ENCODE peak calls at places on chromosomes 4 and X, in eight cellular contexts. M is uterus; X is CD8-positive, alpha-beta T cell; C is transverse colon; O is RWPE1; G is BJ; F is endothelial cell of umbilical vein; K is dorsolateral prefrontal cortex. N is an unnamed sample.

GRCh38 chr4:1058198-1058996 is 47.0 kb downstream of the FGFRL1 start:
- DNase-seq in M (no peak), X (no peak), C (peak), O (no peak), G (no peak), F (no peak), K (no peak), N (no peak)

GRCh38 chr4:30836231-30836630 is 116.1 kb downstream of the PCDH7 start:
- DNase-seq in M (no peak), X (no peak), C (no peak), O (no peak), G (no peak), F (peak), K (no peak), N (no peak)

GRCh38 chrX:106901781-106902219 is 1.3 kb downstream of the RIPPLY1 start:
- DNase-seq in M (no peak), X (no peak), C (no peak), O (no peak), G (no peak), F (no peak), K (no peak), N (no peak)

GRCh38 chr4:15336410-15337184 is 91.2 kb upstream of the C1QTNF7 start:
- DNase-seq in M (no peak), X (no peak), C (no peak), O (peak), G (peak), F (no peak), K (no peak), N (no peak)

GRCh38 chr4:173171987-173172386 is 3.4 kb downstream of the GALNT7 start:
- DNase-seq in M (no peak), X (no peak), C (no peak), O (no peak), G (no peak), F (no peak), K (no peak), N (no peak)

GRCh38 chr4:74161676-74162450 is 3.9 kb downstream of the MTHFD2L start:
- DNase-seq in M (no peak), X (no peak), C (no peak), O (no peak), G (no peak), F (no peak), K (no peak), N (no peak)

GRCh38 chr4:41177016-41177415 is 37.3 kb downstream of the APBB2 start:
- DNase-seq in M (no peak), X (no peak), C (no peak), O (peak), G (no peak), F (peak), K (no peak), N (no peak)

GRCh38 chr4:73615613-73616012 is 4.6 kb downstream of the RASSF6 start:
- DNase-seq in M (no peak), X (no peak), C (no peak), O (no peak), G (no peak), F (no peak), K (no peak), N (no peak)

GRCh38 chrX:23756165-23756564 is 13.1 kb upstream of the ACOT9 start:
- DNase-seq in M (peak), X (peak), C (peak), O (no peak), G (no peak), F (peak), K (no peak), N (peak)

GRCh38 chrX:108292053-108292452 is 146.2 kb downstream of the COL4A6 start:
- DNase-seq in M (no peak), X (no peak), C (no peak), O (no peak), G (no peak), F (no peak), K (no peak), N (no peak)

GRCh38 chr4:42646013-42646784 is 10.7 kb downstream of the ATP8A1 start:
- DNase-seq in M (no peak), X (no peak), C (no peak), O (no peak), G (no peak), F (no peak), K (no peak), N (peak)

GRCh38 chrX:149145845-149146285 is 359.2 kb downstream of the IDS start:
- DNase-seq in M (no peak), X (no peak), C (no peak), O (no peak), G (no peak), F (no peak), K (no peak), N (no peak)

GRCh38 chrX:102697506-102697905 is 14.7 kb upstream of the GPRASP2 start:
- DNase-seq in M (no peak), X (no peak), C (no peak), O (no peak), G (no peak), F (peak), K (no peak), N (no peak)

GRCh38 chr4:40998680-40999358 is 215.5 kb downstream of the APBB2 start:
- DNase-seq in M (no peak), X (no peak), C (peak), O (peak), G (no peak), F (peak), K (no peak), N (no peak)

GRCh38 chrX:119406739-119407138 is 7.6 kb downstream of the SLC25A43 start:
- DNase-seq in M (no peak), X (no peak), C (no peak), O (no peak), G (no peak), F (no peak), K (no peak), N (no peak)

GRCh38 chr4:41098093-41098492 is 116.2 kb downstream of the APBB2 start:
- DNase-seq in M (no peak), X (no peak), C (no peak), O (no peak), G (no peak), F (no peak), K (no peak), N (no peak)

GRCh38 chr4:17166954-17167353 is 268.5 kb upstream of the LDB2 start:
- DNase-seq in M (peak), X (no peak), C (no peak), O (no peak), G (no peak), F (peak), K (no peak), N (no peak)

GRCh38 chr4:21802406-21802805 is 146.2 kb downstream of the KCNIP4 start:
- DNase-seq in M (no peak), X (no peak), C (no peak), O (peak), G (no peak), F (peak), K (no peak), N (no peak)

GRCh38 chrX:132940727-132941162 is 17.7 kb downstream of the HS6ST2 start:
- DNase-seq in M (no peak), X (no peak), C (no peak), O (peak), G (no peak), F (no peak), K (no peak), N (no peak)

GRCh38 chr4:183571350-183572076 is 66.7 kb downstream of the ING2 start:
- DNase-seq in M (no peak), X (no peak), C (peak), O (peak), G (no peak), F (no peak), K (no peak), N (no peak)

GRCh38 chrX:48972214-48973164 is 845 bp upstream of the KCND1 start:
- DNase-seq in M (peak), X (no peak), C (peak), O (no peak), G (no peak), F (peak), K (peak), N (no peak)

GRCh38 chrX:20254712-20255299 is 11.9 kb downstream of the RPS6KA3 start:
- DNase-seq in M (no peak), X (no peak), C (no peak), O (no peak), G (no peak), F (no peak), K (no peak), N (no peak)

GRCh38 chr4:126238010-126238409 is 923.3 kb downstream of the FAT4 start:
- DNase-seq in M (no peak), X (no peak), C (no peak), O (no peak), G (no peak), F (no peak), K (no peak), N (no peak)

GRCh38 chrX:18941896-18942295 is 42.0 kb downstream of the PHKA2 start:
- DNase-seq in M (no peak), X (no peak), C (no peak), O (no peak), G (no peak), F (no peak), K (no peak), N (no peak)

GRCh38 chr4:3201718-3202702 is 46.9 kb upstream of the MSANTD1 start:
- DNase-seq in M (no peak), X (peak), C (peak), O (peak), G (no peak), F (no peak), K (no peak), N (peak)

GRCh38 chr4:183960912-183961569 is 55.9 kb downstream of the STOX2 start:
- DNase-seq in M (no peak), X (no peak), C (peak), O (no peak), G (no peak), F (no peak), K (peak), N (no peak)

GRCh38 chr4:169612869-169613859 is 781 bp upstream of the NEK1 start:
- DNase-seq in M (peak), X (peak), C (peak), O (peak), G (no peak), F (peak), K (peak), N (peak)
- TF ChIP-seq CTCF in M (peak), X (peak), C (peak), O (peak), G (peak), F (peak), K (peak), N (peak)

GRCh38 chrX:47584714-47585113 is 2.5 kb downstream of the TIMP1 start:
- DNase-seq in M (no peak), X (no peak), C (no peak), O (no peak), G (no peak), F (no peak), K (no peak), N (no peak)

GRCh38 chrX:47583240-47583861 is 1.1 kb downstream of the TIMP1 start:
- DNase-seq in M (no peak), X (no peak), C (no peak), O (no peak), G (no peak), F (no peak), K (no peak), N (no peak)

GRCh38 chrX:47587091-47587891 is 5.1 kb downstream of the TIMP1 start:
- DNase-seq in M (no peak), X (no peak), C (no peak), O (no peak), G (no peak), F (no peak), K (no peak), N (no peak)

GRCh38 chrX:47586043-47586787 is 4.0 kb downstream of the TIMP1 start:
- DNase-seq in M (no peak), X (no peak), C (no peak), O (no peak), G (no peak), F (no peak), K (no peak), N (no peak)

DNA sequence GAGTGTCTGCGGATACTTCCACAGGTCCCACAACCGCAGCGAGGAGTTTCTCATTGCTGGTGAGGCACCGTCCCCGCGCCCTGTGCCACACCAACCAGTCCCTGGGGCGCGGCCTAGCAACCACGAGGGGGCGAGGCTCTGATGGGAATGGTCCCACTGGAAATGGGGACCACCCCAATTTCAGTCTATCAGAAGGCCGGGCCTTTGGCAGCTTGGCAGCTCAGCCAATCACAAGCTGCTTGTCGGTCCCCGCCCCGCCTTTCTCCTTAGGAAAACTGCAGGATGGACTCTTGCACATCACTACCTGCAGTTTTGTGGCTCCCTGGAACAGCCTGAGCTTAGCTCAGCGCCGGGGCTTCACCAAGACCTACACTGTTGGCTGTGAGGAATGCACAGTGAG is 3.0 kb downstream of the TIMP1 start:
- DNase-seq in M (no peak), X (no peak), C (no peak), O (no peak), G (no peak), F (no peak), K (no peak), N (no peak)
- TF ChIP-seq CTCF in M (no peak), X (no peak), C (no peak), O (no peak), G (no peak), F (no peak), K (no peak), N (no peak)

DNA sequence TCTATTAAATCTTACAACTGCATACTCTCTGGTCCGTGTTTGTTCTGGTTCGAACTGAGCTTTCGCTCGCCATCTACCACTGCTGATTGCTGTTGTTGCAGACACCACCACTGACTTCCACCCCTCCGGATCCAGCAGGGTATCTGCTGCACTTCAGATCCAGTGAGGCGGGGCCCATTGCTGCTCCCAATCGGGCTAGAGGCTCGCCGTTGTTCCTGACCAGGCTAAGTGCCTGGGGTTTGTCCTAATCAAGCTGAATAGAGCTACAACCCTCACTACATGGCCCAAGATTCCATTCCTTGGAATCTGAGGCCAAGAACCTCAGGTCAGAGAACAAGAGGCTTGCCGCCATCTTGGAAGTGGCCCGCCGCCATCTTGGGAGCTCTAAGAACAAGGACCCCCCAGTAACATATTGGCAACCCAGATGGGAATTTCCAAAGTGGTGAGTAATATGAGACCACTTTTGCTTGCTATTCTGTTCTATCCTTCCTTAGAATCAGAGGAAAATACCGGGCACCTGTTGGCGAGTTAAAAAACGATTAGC is 43.3 kb downstream of the ENOPH1 start:
- DNase-seq in M (no peak), X (no peak), C (no peak), O (no peak), G (no peak), F (no peak), K (no peak), N (no peak)
- TF ChIP-seq CTCF in M (no peak), X (no peak), C (no peak), O (no peak), G (no peak), F (no peak), K (no peak), N (no peak)

DNA sequence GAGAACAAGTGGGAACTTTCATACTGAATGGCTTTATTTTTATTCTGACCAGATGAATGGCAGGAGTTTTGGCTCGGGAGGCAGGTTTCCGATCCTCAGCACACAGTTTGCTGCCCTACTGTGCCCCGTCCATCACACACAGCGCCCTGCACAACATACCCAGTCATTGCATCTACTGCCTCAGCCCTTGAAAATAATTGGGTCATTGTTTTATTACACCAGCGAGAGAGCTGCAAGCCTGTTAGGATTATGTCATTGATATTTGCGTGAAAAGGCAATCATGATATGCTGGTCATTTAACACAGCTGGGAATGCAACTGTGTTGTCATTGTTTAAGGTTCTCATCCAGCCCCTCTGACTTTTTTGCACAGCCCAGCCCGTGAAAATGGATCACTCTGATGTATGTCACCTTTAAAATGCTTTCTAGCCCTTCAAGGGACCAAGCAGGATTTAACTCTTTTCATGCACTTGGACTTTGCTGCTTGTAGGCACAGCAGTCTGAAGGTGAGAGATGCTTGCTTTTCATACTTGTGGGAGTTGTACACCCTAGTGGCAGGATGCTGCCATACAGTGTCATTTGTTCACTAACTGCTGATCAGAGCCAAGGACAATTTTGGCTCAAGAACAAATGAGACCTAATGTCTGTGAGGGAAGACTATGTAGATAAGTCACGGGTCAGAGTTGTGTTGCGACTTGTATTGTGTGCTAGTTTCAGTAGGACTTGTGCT is 62.3 kb downstream of the RTL9 start:
- DNase-seq in M (no peak), X (no peak), C (no peak), O (no peak), G (no peak), F (no peak), K (no peak), N (no peak)
- TF ChIP-seq CTCF in M (no peak), X (no peak), C (no peak), O (no peak), G (peak), F (no peak), K (no peak), N (no peak)

GRCh38 chr4:165827018-165827417 is 46.0 kb upstream of the TLL1 start:
- DNase-seq in M (no peak), X (no peak), C (no peak), O (no peak), G (no peak), F (no peak), K (no peak), N (no peak)
- TF ChIP-seq CTCF in M (no peak), X (no peak), C (no peak), O (no peak), G (no peak), F (no peak), K (no peak), N (no peak)

GRCh38 chr4:38161208-38162113 is 201.3 kb downstream of the PTTG2 start:
- DNase-seq in M (no peak), X (no peak), C (no peak), O (no peak), G (no peak), F (peak), K (no peak), N (no peak)
- TF ChIP-seq CTCF in M (no peak), X (no peak), C (no peak), O (no peak), G (no peak), F (no peak), K (no peak), N (no peak)

GRCh38 chr4:7928711-7929505 is 10.8 kb downstream of the AFAP1 start:
- DNase-seq in M (no peak), X (no peak), C (no peak), O (no peak), G (no peak), F (no peak), K (peak), N (no peak)
- TF ChIP-seq CTCF in M (peak), X (no peak), C (no peak), O (no peak), G (peak), F (no peak), K (no peak), N (no peak)

N was measured in natural killer cell.